ENCODE peak calls at places on chromosomes 4 and X, in six cellular contexts. S is activated T-helper 1 cell treated with anti-CD3 and anti-CD28 coated beads, Interleukin-2, amount 50 U/mL, for 16 hours; E is natural killer cell treated with Interleukin-12 subunit alpha and Interleukin-12 subunit beta and Interleukin-15 and Interleukin-18, amount 100 ng/mL, for 72 hours; R is nucleus accumbens; X is OCI-LY7; V is non-pigmented ciliary epithelial cell. Y is an unnamed sample.

GRCh38 chr4:183788308-183788707 is 116.8 kb upstream of the STOX2 start:
- DNase-seq in R (no peak), S (no peak), V (no peak), E (no peak), X (no peak), Y (no peak)

GRCh38 chrX:29225670-29226069 is 638.4 kb downstream of the IL1RAPL1 start:
- DNase-seq in X (no peak), R (no peak), V (no peak), S (no peak), E (no peak), Y (no peak)

GRCh38 chr4:158768577-158769174 is at the start of gene FNIP2:
- DNase-seq in V (no peak), S (peak; percentile 60), X (peak; percentile 15), E (peak; percentile 87), R (peak; percentile 79), Y (peak; percentile 95)

GRCh38 chr4:108702960-108703359 is 52.6 kb downstream of the OSTC start:
- DNase-seq in X (no peak), S (no peak), E (no peak), V (no peak), R (no peak), Y (no peak)

GRCh38 chrX:10508891-10509290 is 111.5 kb downstream of the MID1 start:
- DNase-seq in S (no peak), R (no peak), V (no peak), X (no peak), E (no peak), Y (no peak)

GRCh38 chr4:8703857-8704495 is 111.4 kb downstream of the CPZ start:
- DNase-seq in S (no peak), X (no peak), V (no peak), R (no peak), E (no peak), Y (no peak)

GRCh38 chr4:1218892-1219552 is 29.9 kb downstream of the CTBP1 start:
- DNase-seq in S (no peak), R (no peak), X (peak; percentile 86), E (no peak), V (no peak), Y (no peak)

GRCh38 chr4:121113680-121114079 is 41.3 kb upstream of the NDNF start:
- DNase-seq in V (no peak), R (no peak), X (no peak), S (no peak), E (no peak), Y (no peak)

GRCh38 chr4:122163301-122163700 is 11.2 kb downstream of the BLTP1 start:
- DNase-seq in E (no peak), R (no peak), V (no peak), S (no peak), X (no peak), Y (no peak)

GRCh38 chrX:119512145-119512800 is 44.0 kb downstream of the SLC25A5 start:
- DNase-seq in E (no peak), S (no peak), X (peak; percentile 62), R (no peak), V (peak; percentile 6), Y (peak; percentile 42)

GRCh38 chr4:128782076-128782715 is 27.3 kb upstream of the JADE1 start:
- DNase-seq in X (peak; percentile 43), S (peak; percentile 13), R (no peak), V (no peak), E (no peak), Y (peak; percentile 41)

GRCh38 chr4:181855307-181855706 is 387.9 kb upstream of the TENM3 start:
- DNase-seq in E (no peak), V (no peak), R (no peak), S (no peak), X (no peak), Y (no peak)

GRCh38 chr4:2058264-2059033 is 678 bp upstream of the NAT8L start:
- DNase-seq in V (no peak), S (no peak), X (no peak), R (peak; percentile 52), E (no peak), Y (peak; percentile 81)

GRCh38 chr4:47122592-47123291 is 91.4 kb downstream of the GABRB1 start:
- DNase-seq in R (peak; percentile 21), S (peak; percentile 5), E (peak; percentile 69), V (peak; percentile 48), X (peak; percentile 71), Y (peak; percentile 9)

GRCh38 chr4:152620915-152621314 is 58.9 kb downstream of the TMEM154 start:
- DNase-seq in R (no peak), V (no peak), S (no peak), X (no peak), E (no peak), Y (no peak)

GRCh38 chr4:121989715-121990114 is 37.9 kb upstream of the TRPC3 start:
- DNase-seq in V (peak; percentile 11), S (no peak), X (no peak), R (no peak), E (no peak), Y (no peak)

GRCh38 chrX:5869786-5870185 is 358.9 kb downstream of the NLGN4X start:
- DNase-seq in V (no peak), S (no peak), R (no peak), E (no peak), X (no peak), Y (no peak)

GRCh38 chrX:74781507-74782034 is 143.7 kb downstream of the NEXMIF start:
- DNase-seq in R (no peak), X (no peak), V (no peak), E (no peak), S (no peak), Y (no peak)

GRCh38 chr4:5101571-5101970 is 50.3 kb downstream of the STK32B start:
- DNase-seq in X (no peak), R (no peak), E (no peak), V (no peak), S (no peak), Y (no peak)

GRCh38 chrX:13164611-13165010 is 120.2 kb upstream of the FAM9C start:
- DNase-seq in E (no peak), X (no peak), V (no peak), S (no peak), R (no peak), Y (no peak)

GRCh38 chr4:39994356-39994755 is 16.6 kb upstream of the PDS5A start:
- DNase-seq in S (no peak), E (no peak), V (no peak), X (no peak), R (no peak), Y (no peak)

GRCh38 chr4:3374011-3374645 is 67.6 kb upstream of the HGFAC start:
- DNase-seq in S (no peak), R (no peak), X (no peak), E (no peak), V (no peak), Y (no peak)

GRCh38 chrX:20118065-20118824 is 1.5 kb upstream of the MAP7D2 start:
- DNase-seq in S (no peak), E (no peak), X (no peak), V (no peak), R (no peak), Y (no peak)

GRCh38 chr4:110667670-110668069 is 44.8 kb upstream of the PITX2 start:
- DNase-seq in S (no peak), V (no peak), X (no peak), E (no peak), R (no peak), Y (no peak)

GRCh38 chrX:151996329-151996728 is 21.9 kb upstream of the GABRE start:
- DNase-seq in E (no peak), S (no peak), X (no peak), R (no peak), V (no peak), Y (no peak)